ENCODE peak calls at places on chromosomes 11 and 22, in ten cellular contexts. R is fibroblast of lung; E is esophagus squamous epithelium; L is thoracic aorta; F is vagina; O is A549; V is lower lobe of right lung; P is CD4-positive, CD25-positive, alpha-beta regulatory T cell; Q is naive thymus-derived CD4-positive, alpha-beta T cell; Y is ascending aorta. Z is an unnamed sample.
A peak's percentile ranks its signal among the peaks of the same experiment; 100 is the strongest.

GRCh38 chr11:110130642-110131238 is 37.5 kb downstream of the ZC3H12C start:
- DNase-seq in Q (no peak), P (no peak), V (no peak), F (no peak), L (no peak), E (no peak), R (peak; percentile 87), Y (no peak), O (no peak), Z (no peak)

GRCh38 chr11:93587858-93588581 is 44.8 kb upstream of the SMCO4 start:
- DNase-seq in Y (no peak), O (no peak), E (no peak), V (no peak), P (no peak), R (no peak), F (no peak), L (no peak), Q (no peak), Z (no peak)

GRCh38 chr11:76609736-76610370 is 60.7 kb downstream of the LRRC32 start:
- DNase-seq in Y (no peak), R (peak; percentile 39), Q (no peak), E (no peak), L (no peak), P (no peak), O (no peak), V (no peak), F (no peak), Z (peak; percentile 16)

GRCh38 chr11:117220999-117221774 is 10.7 kb downstream of the PCSK7 start:
- DNase-seq in P (no peak), V (no peak), R (no peak), Y (no peak), O (no peak), F (no peak), E (no peak), Q (no peak), L (no peak), Z (no peak)

GRCh38 chr11:19951558-19952083 is 208.7 kb downstream of the DBX1 start:
- DNase-seq in V (no peak), L (no peak), O (peak; percentile 35), R (peak; percentile 54), P (peak; percentile 55), F (no peak), E (no peak), Y (no peak), Q (peak; percentile 19), Z (no peak)

GRCh38 chr22:45996241-45997076 is 19.5 kb upstream of the WNT7B start:
- DNase-seq in F (no peak), O (no peak), R (peak; percentile 80), Y (peak; percentile 82), Q (no peak), E (no peak), L (no peak), V (peak; percentile 86), P (no peak), Z (no peak)

GRCh38 chr11:117831661-117832415 is 7.3 kb upstream of the FXYD2 start:
- DNase-seq in P (no peak), F (no peak), L (no peak), R (no peak), Q (no peak), Y (no peak), V (no peak), O (no peak), E (no peak), Z (peak; percentile 32)

GRCh38 chr11:12439615-12440014 is 62.2 kb downstream of the PARVA start:
- DNase-seq in P (no peak), R (no peak), O (no peak), F (no peak), V (no peak), Q (no peak), Y (no peak), L (no peak), E (no peak), Z (no peak)

GRCh38 chr11:57124912-57125311 is 56.8 kb upstream of the LRRC55 start:
- DNase-seq in V (no peak), Q (no peak), O (no peak), R (no peak), E (no peak), F (no peak), L (no peak), P (no peak), Y (no peak), Z (no peak)

GRCh38 chr11:1336836-1337646 is 27.6 kb upstream of the TOLLIP start:
- DNase-seq in P (peak; percentile 30), Y (peak; percentile 73), V (peak; percentile 79), O (no peak), E (no peak), L (no peak), Q (peak; percentile 49), F (no peak), R (no peak), Z (peak; percentile 78)

GRCh38 chr11:82722236-82722635 is 11.4 kb downstream of the FAM181B start:
- DNase-seq in P (no peak), V (no peak), O (no peak), F (no peak), L (no peak), E (no peak), Y (no peak), R (no peak), Q (no peak), Z (no peak)

GRCh38 chr11:27355575-27356104 is 7.4 kb downstream of the CCDC34 start:
- DNase-seq in P (no peak), R (no peak), Y (no peak), L (no peak), F (no peak), O (no peak), V (no peak), E (no peak), Q (no peak), Z (no peak)

GRCh38 chr11:123654566-123655081 is at the start of gene SCN3B:
- DNase-seq in L (no peak), Y (no peak), Q (peak; percentile 14), O (peak; percentile 72), F (no peak), V (peak; percentile 58), P (peak; percentile 10), R (peak; percentile 81), E (no peak), Z (peak; percentile 74)

GRCh38 chr11:12390687-12391110 is 13.3 kb downstream of the PARVA start:
- DNase-seq in Y (no peak), E (no peak), L (no peak), P (no peak), O (no peak), V (no peak), Q (no peak), R (peak; percentile 58), F (no peak), Z (no peak)

GRCh38 chr11:57368106-57368826 is 12.7 kb downstream of the PRG3 start:
- DNase-seq in P (no peak), L (no peak), Q (no peak), R (no peak), V (peak; percentile 72), F (no peak), E (no peak), Y (no peak), O (no peak), Z (no peak)

DNA sequence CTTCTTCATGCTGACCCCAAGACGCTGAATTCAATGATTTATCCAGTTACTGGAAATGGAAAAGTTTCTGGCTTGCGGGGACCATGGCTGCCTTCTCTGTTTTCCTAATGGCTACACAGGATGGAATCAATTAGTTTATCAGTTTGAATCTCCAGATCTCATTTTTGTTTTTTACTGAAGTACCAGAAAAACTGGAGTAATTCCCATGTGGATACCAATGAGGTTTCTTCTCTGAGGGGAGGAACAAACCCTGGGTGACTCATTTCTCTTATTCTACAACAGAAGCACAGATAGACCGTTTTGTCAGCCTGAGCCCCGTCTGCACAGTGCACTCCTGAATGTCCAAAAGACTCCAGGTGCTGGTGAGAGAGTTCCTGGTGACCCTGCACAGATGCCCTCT is 3.4 kb downstream of the ZNF195 start:
- DNase-seq in Q (no peak), R (peak; percentile 41), L (no peak), V (no peak), F (no peak), Y (no peak), O (no peak), E (no peak), P (no peak), Z (no peak)
- H3K9me3 ChIP-seq in Q (no peaks in the 10 kb centered on the region), R (no peaks in the 10 kb centered on the region), L (no peaks in the 10 kb centered on the region), V (no peaks in the 10 kb centered on the region), F (no peaks in the 10 kb centered on the region), Y (no peaks in the 10 kb centered on the region), O (peaks cover 72% of the 10 kb centered on the region), E (no peaks in the 10 kb centered on the region), P (peaks cover 19% of the 10 kb centered on the region), Z (no peaks in the 10 kb centered on the region)

GRCh38 chr22:17911312-17911705 is 113.1 kb downstream of the MICAL3 start:
- DNase-seq in O (no peak), V (no peak), P (no peak), F (no peak), R (no peak), Y (no peak), E (no peak), L (no peak), Q (no peak), Z (no peak)
- H3K4me1 ChIP-seq in O (peaks cover 34% of the 10 kb centered on the region), V (peaks cover 23% of the 10 kb centered on the region), P (no peaks in the 10 kb centered on the region), F (peaks cover 35% of the 10 kb centered on the region), R (peaks cover 26% of the 10 kb centered on the region), Y (peaks cover 23% of the 10 kb centered on the region), E (peaks cover 7% of the 10 kb centered on the region), L (peaks cover 12% of the 10 kb centered on the region), Q (no peaks in the 10 kb centered on the region), Z (peaks cover 12% of the 10 kb centered on the region)

DNA sequence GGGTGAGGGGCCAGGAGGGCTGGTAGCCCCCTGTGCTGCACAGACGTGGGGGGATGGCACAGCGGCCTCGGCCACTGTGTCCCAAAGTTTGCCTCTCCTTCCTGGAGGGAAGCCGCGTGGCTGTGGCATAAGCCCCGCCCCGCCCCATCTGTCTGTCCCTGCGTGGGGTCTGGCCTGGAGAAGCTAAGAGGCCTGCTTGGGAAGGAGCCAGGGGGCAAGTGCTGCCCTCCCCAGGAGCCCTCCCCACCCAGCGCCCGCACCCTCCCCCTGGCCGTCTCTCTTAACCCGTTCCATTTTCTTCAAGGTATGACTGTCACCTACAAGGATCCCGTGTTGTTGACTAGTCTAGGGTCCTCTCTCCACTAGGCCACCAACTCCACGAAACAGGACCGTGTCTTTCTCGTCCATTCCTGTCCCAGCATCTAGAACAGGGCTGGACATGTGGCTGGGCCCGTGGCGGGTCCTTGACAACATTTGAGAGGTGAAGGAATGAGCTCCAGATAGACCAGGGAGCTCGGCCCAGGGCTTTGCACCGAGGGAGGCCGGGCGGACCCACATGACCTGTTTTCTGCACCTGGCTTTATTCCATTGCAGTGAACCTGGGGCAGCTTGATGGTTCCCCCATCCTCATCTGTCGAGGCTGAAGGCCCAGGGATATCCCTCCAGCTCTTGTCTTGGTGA is 428.0 kb downstream of the TBC1D22A start:
- DNase-seq in Q (no peak), P (no peak), F (peak; percentile 49), Y (peak; percentile 49), E (no peak), L (no peak), O (no peak), R (no peak), V (peak; percentile 41), Z (no peak)
- H3K9me3 ChIP-seq in Q (no peaks in the 10 kb centered on the region), P (no peaks in the 10 kb centered on the region), F (no peaks in the 10 kb centered on the region), Y (peaks cover 11% of the 10 kb centered on the region), E (no peaks in the 10 kb centered on the region), L (peaks cover 11% of the 10 kb centered on the region), O (no peaks in the 10 kb centered on the region), R (no peaks in the 10 kb centered on the region), V (peaks cover 9% of the 10 kb centered on the region), Z (no peaks in the 10 kb centered on the region)

DNA sequence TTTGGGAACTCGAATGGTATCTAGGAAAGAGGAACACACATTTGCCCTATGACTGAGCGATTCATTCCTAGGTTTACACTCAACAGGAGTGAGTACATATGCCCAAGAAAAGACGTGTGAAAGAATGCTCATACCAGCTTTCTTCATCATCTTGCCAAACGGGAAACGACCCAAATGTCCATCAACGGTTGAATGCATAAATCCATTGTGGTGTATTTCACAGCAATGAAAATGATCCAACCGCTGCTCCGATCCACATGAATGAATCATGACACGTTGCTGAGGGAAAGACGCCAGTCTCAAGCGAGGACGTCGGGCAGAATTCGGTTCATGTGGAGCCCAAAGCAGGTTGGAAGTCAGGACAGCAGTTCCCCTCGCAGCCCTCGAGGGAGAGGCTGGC is 71.5 kb downstream of the CYTH4 start:
- DNase-seq in L (no peak), E (no peak), Y (no peak), Q (no peak), O (no peak), V (no peak), P (no peak), F (no peak), R (peak; percentile 94), Z (no peak)
- H3K4me1 ChIP-seq in L (no peaks in the 10 kb centered on the region), E (no peaks in the 10 kb centered on the region), Y (no peaks in the 10 kb centered on the region), Q (no peaks in the 10 kb centered on the region), O (no peaks in the 10 kb centered on the region), V (no peaks in the 10 kb centered on the region), P (no peaks in the 10 kb centered on the region), F (no peaks in the 10 kb centered on the region), R (no peaks in the 10 kb centered on the region), Z (no peaks in the 10 kb centered on the region)

Z was measured in ovary.